ENCODE peak calls at places on chromosomes 6 and 20, in eight cellular contexts. U is kidney, D is astrocyte of the spinal cord, K is IMR-90, Y is left lung, F is WERI-Rb-1, T is HAP-1, W is A549. N is an unnamed sample.

GRCh38 chr6:75268988-75269354 is 15.6 kb downstream of the TMEM30A start:
- DNase-seq in U (no peak), D (no peak), K (no peak), Y (no peak), F (no peak), T (no peak), W (no peak), N (no peak)

GRCh38 chr20:1390552-1391403 is 2.1 kb downstream of the FKBP1A start:
- DNase-seq in U (no peak), D (no peak), K (no peak), Y (no peak), F (no peak), T (no peak), W (no peak), N (no peak)

GRCh38 chr6:143928853-143929252 is 64.6 kb downstream of the ZC2HC1B start:
- DNase-seq in U (no peak), D (no peak), K (no peak), Y (no peak), F (no peak), T (no peak), W (no peak), N (no peak)

GRCh38 chr6:107114872-107115694 is at the start of gene BEND3:
- DNase-seq in U (peak), D (no peak), K (no peak), Y (peak), F (peak), T (no peak), W (no peak), N (no peak)

GRCh38 chr20:2006452-2007381 is 12.9 kb upstream of the PDYN start:
- DNase-seq in U (no peak), D (peak), K (peak), Y (no peak), F (peak), T (peak), W (no peak), N (no peak)

GRCh38 chr6:32666420-32667300 is at the start of gene HLA-DQB1:
- DNase-seq in U (no peak), D (no peak), K (no peak), Y (no peak), F (peak), T (peak), W (peak), N (no peak)

GRCh38 chr6:41477572-41477971 is 68.6 kb upstream of the FOXP4 start:
- DNase-seq in U (no peak), D (no peak), K (no peak), Y (no peak), F (no peak), T (no peak), W (no peak), N (no peak)

GRCh38 chr20:45266977-45267376 is 12.6 kb upstream of the SLPI start:
- DNase-seq in U (no peak), D (no peak), K (no peak), Y (no peak), F (no peak), T (no peak), W (no peak), N (no peak)

GRCh38 chr20:53738945-53739798 is 145.5 kb upstream of the ZNF217 start:
- DNase-seq in U (no peak), D (no peak), K (no peak), Y (no peak), F (no peak), T (peak), W (no peak), N (no peak)

GRCh38 chr20:16441526-16442164 is 131.6 kb downstream of the KIF16B start:
- DNase-seq in U (no peak), D (no peak), K (no peak), Y (no peak), F (no peak), T (no peak), W (no peak), N (no peak)

GRCh38 chr6:24329022-24329421 is 28.8 kb downstream of the DCDC2 start:
- DNase-seq in U (no peak), D (no peak), K (no peak), Y (no peak), F (no peak), T (no peak), W (no peak), N (no peak)

GRCh38 chr6:45590225-45590624 is 212.5 kb upstream of the SUPT3H start:
- DNase-seq in U (no peak), D (peak), K (peak), Y (no peak), F (no peak), T (no peak), W (no peak), N (peak)

GRCh38 chr20:63941282-63942060 is 14.7 kb downstream of the UCKL1 start:
- DNase-seq in U (peak), D (no peak), K (no peak), Y (peak), F (no peak), T (peak), W (no peak), N (no peak)

GRCh38 chr6:11473008-11473740 is 64.4 kb upstream of the TMEM170B start:
- DNase-seq in U (no peak), D (no peak), K (no peak), Y (no peak), F (no peak), T (no peak), W (no peak), N (no peak)

GRCh38 chr6:20092071-20092566 is 120.2 kb downstream of the MBOAT1 start:
- DNase-seq in U (no peak), D (peak), K (peak), Y (no peak), F (peak), T (peak), W (peak), N (peak)

GRCh38 chr20:48826883-48827771 is 672 bp downstream of the PREX1 start:
- DNase-seq in U (peak), D (peak), K (no peak), Y (no peak), F (peak), T (no peak), W (no peak), N (no peak)

GRCh38 chr20:63127700-63128364 is 88.1 kb downstream of the YTHDF1 start:
- DNase-seq in U (no peak), D (no peak), K (no peak), Y (no peak), F (no peak), T (no peak), W (no peak), N (no peak)

GRCh38 chr20:62206388-62206775 is 13.7 kb downstream of the HRH3 start:
- DNase-seq in U (no peak), D (no peak), K (no peak), Y (no peak), F (no peak), T (no peak), W (no peak), N (no peak)

GRCh38 chr20:34312544-34313217 is 9.5 kb upstream of the AHCY start:
- DNase-seq in U (peak), D (peak), K (peak), Y (peak), F (peak), T (peak), W (peak), N (peak)

GRCh38 chr20:34312024-34312460 is 8.9 kb upstream of the AHCY start:
- DNase-seq in U (no peak), D (no peak), K (no peak), Y (no peak), F (no peak), T (no peak), W (no peak), N (no peak)

GRCh38 chr20:34310481-34311117 is 7.4 kb upstream of the AHCY start:
- DNase-seq in U (no peak), D (no peak), K (no peak), Y (no peak), F (no peak), T (no peak), W (no peak), N (no peak)

GRCh38 chr20:34309691-34310090 is 6.5 kb upstream of the AHCY start:
- DNase-seq in U (no peak), D (no peak), K (no peak), Y (no peak), F (no peak), T (no peak), W (no peak), N (no peak)

DNA sequence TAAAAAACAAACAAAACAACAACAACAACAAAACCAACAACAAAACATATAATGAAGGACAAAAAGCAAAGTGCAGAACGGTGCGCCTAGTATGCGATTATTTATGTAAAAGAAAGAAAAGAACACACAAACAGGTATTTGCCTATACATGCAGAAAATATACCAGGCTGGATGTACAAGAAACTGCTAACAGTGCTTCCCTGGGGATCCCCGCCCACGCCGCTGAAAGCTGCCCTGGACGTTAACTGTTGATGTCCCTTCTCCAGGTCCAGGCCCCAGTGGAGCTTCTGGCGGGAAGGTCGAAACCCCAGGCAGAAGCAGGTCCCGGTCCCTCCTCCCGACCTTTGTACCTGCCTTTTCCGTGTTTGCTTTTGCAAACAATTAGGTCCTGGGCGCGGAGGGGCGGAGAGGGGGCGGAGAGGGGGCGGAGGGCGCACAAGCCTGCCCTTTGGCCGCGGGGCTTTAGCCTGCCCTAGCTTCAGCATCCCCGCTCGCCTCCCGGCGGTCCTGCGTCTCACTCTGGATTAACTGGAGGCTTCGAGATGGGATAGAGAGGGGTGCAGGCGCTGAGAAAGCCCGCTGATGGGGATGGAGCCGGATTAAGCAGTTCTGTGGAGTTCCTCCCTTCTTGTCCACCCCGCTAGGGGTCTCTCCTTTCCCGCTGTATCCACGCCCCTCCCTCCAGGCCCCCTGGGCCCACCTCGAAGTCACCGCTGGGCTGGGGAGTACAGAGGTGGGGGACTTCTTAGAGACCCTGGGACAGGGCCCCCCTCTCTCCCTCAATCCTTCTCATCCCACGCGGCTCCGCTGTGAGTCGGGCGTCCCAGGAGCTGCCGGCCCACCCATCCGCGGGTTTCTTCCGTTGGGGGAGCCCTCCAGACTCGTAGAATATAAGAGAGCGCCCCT is 8.2 kb upstream of the AHCY start:
- DNase-seq in U (no peak), D (no peak), K (no peak), Y (no peak), F (peak), T (no peak), W (no peak), N (no peak)
- H3K4me3 ChIP-seq in U (peak), D (peak), K (no peak), Y (no peak), F (peak), T (no peak), W (peak), N (peak)

DNA sequence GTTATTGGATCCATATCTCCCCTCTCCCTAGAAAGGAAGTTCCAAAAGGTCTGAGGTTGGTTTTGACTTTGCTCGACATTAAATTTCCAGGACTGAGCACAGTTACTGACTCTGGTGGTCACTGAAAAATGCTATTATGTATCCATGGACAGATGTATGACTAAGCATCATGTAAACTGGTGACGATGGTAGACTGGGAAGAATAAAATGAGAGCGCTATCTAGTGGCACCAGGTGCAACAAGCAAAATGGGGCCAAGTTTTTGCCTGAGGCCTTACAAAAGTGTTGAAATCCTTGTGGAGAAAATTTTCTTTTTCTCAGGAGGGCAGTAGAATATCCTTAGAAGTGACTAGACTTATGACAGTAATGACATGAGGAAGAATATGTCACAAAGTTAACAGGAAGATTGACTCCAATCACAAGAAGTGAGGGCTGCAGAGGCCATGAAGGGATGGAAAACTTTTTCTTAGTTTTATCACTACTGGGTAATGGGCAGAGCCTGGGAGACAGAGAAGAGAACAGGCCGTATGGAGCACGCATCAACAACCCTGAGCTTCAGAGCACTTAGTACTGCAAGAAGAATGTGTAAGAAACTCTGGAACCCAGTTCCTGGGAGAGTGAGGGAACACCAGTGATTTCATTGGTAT is 88.9 kb upstream of the ELOVL5 start:
- DNase-seq in U (no peak), D (peak), K (peak), Y (no peak), F (peak), T (peak), W (peak), N (peak)
- H3K4me3 ChIP-seq in U (no peak), D (no peak), K (no peak), Y (no peak), F (no peak), T (no peak), W (no peak), N (no peak)

DNA sequence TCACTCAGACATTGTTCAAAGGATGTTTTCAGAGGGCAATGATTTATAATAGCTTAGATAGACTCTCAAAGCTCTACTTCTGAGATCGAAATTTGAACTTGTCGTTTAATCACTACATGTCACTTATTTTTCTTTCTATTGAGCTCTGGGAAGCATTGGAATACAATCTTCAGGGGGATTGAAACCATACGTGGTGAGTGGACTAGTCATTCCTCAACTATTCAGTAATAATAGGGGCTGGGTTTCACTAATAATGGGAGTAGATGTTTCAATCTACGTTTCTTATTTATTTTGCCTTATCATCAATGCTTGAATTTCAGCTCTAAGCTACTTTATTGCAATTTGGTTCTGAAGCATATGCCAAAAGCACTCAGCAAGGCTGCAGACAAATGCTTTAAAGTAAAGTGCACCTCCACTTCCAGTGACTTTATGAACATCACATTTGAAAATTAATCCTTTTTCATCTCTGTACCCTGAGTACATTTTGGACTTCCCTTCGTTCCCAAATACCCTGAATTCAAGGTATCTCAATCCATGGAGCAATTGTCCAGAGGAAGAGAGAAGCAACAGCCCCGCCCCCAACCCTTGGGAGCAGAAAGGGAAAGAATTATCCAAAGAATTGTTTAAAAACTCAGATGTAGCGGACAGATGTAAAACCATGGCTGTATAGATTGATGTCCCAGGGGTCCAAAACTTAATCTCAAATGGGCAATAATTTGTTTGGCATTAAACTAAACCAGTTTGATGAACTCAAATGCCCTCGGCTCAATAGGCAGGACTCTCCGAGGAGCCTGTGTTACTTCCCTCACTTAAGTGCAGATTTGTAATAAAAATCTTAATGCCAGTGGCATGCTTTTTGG is 68.1 kb downstream of the HFE start:
- DNase-seq in U (no peak), D (peak), K (no peak), Y (no peak), F (peak), T (peak), W (peak), N (no peak)
- H3K4me3 ChIP-seq in U (peak), D (peak), K (peak), Y (peak), F (peak), T (peak), W (peak), N (peak)

GRCh38 chr6:157333956-157334355 is 10.6 kb upstream of the TMEM242 start:
- DNase-seq in U (no peak), D (no peak), K (no peak), Y (no peak), F (no peak), T (no peak), W (no peak), N (no peak)
- H3K4me3 ChIP-seq in U (no peak), D (no peak), K (no peak), Y (no peak), F (no peak), T (no peak), W (no peak), N (no peak)

GRCh38 chr6:3456794-3457709 is at the start of gene SLC22A23:
- DNase-seq in U (peak), D (peak), K (no peak), Y (peak), F (peak), T (peak), W (peak), N (no peak)
- H3K4me3 ChIP-seq in U (peak), D (peak), K (peak), Y (peak), F (peak), T (peak), W (peak), N (peak)

GRCh38 chr6:17703256-17703694 is 3.5 kb downstream of the NUP153 start:
- DNase-seq in U (no peak), D (peak), K (peak), Y (no peak), F (no peak), T (no peak), W (no peak), N (peak)
- H3K4me3 ChIP-seq in U (no peak), D (no peak), K (no peak), Y (no peak), F (no peak), T (no peak), W (no peak), N (no peak)

DNA sequence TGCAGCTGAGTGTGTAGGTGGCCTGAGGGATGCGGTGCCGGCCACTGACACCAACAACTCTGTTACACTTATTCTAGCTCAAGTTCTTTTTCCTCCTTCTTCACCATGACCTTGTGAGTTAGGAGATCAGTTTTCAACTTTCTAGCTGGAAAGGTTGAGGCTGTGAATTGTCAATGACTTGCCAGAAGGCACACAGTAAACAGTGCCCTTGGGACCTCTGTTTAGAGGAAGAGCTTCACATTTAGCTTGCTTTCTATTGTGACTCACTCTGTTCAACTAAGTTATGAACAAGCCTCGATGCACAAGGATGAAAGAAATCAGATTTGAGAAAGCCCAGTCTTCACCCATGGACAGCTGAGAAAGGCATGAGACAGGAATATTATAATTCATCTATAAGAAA is 455.6 kb downstream of the MAFB start:
- DNase-seq in U (no peak), D (no peak), K (no peak), Y (no peak), F (no peak), T (no peak), W (no peak), N (no peak)
- H3K4me3 ChIP-seq in U (no peak), D (no peak), K (no peak), Y (no peak), F (no peak), T (no peak), W (no peak), N (no peak)

GRCh38 chr6:127389706-127390105 is 46.3 kb upstream of the ECHDC1 start:
- DNase-seq in U (no peak), D (no peak), K (no peak), Y (no peak), F (no peak), T (no peak), W (no peak), N (no peak)

GRCh38 chr6:127384007-127384406 is 40.6 kb upstream of the ECHDC1 start:
- DNase-seq in U (no peak), D (peak), K (peak), Y (no peak), F (no peak), T (no peak), W (no peak), N (peak)

GRCh38 chr6:127381384-127381783 is 38.0 kb upstream of the ECHDC1 start:
- DNase-seq in U (no peak), D (no peak), K (no peak), Y (no peak), F (no peak), T (no peak), W (no peak), N (no peak)

GRCh38 chr6:127382413-127382812 is 39.0 kb upstream of the ECHDC1 start:
- DNase-seq in U (no peak), D (no peak), K (no peak), Y (no peak), F (no peak), T (no peak), W (no peak), N (no peak)

DNA sequence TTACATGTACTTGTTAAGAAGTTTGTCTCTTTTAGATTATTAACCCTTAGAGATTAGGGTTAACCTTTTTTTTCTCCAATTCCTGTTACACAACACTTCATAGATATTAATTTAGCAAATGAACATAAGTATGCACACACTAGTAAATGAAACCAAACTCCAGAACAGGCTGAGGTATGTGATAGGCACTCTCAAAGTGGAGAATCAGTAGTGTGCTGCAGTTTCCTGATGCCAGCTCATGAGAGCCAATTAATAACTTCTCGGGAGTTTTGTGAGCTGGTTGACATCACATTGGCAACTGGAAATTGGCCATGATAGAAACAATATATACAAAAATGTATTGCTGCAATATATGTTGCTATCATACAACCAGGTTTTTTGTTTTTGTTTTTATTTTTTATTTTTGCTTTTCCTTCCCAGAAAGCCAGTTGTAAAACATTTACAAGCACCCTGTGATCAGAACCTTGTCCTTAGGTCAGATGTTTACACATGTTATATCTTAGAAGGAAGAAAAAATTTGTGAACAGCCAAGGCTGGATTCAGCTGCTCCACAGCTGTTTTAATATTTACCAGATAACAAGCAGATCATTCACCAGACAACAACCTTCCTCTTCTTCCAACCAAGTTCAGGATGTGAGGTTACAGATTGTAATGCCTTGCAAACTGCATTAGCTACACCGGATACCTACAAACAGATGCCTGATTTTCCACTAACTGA is 42.4 kb upstream of the ECHDC1 start:
- DNase-seq in U (no peak), D (no peak), K (peak), Y (no peak), F (no peak), T (no peak), W (no peak), N (no peak)
- H3K4me3 ChIP-seq in U (no peak), D (no peak), K (no peak), Y (no peak), F (no peak), T (no peak), W (no peak), N (no peak)

GRCh38 chr6:63634630-63635029 is 972 bp upstream of the PHF3 start:
- DNase-seq in U (no peak), D (peak), K (no peak), Y (no peak), F (peak), T (no peak), W (no peak), N (no peak)
- H3K4me3 ChIP-seq in U (no peak), D (no peak), K (no peak), Y (peak), F (peak), T (no peak), W (no peak), N (no peak)